ENCODE peak calls at places on chromosomes 3 and 15, in seven cellular contexts. Y is cerebellar cortex, C is AG09319, Z is adrenal gland, O is T-helper 17 cell, A is NCI-H1105 treated with DMSO at 0.1 percent for 48 hours, T is HTR-8/SVneo. D is an unnamed sample.

GRCh38 chr3:81022339-81022738 is 739.1 kb downstream of the GBE1 start:
- DNase-seq in T (no peak), O (no peak), Y (no peak), A (no peak), C (no peak), Z (no peak), D (no peak)

GRCh38 chr3:12138044-12138443 is 20.7 kb downstream of the TIMP4 start:
- DNase-seq in O (no peak), A (no peak), C (no peak), Z (no peak), T (peak; percentile 14), Y (peak; percentile 52), D (peak; percentile 57)

GRCh38 chr15:57589276-57590073 is 2.2 kb upstream of the MYZAP start:
- DNase-seq in C (no peak), Z (no peak), O (no peak), Y (peak; percentile 59), T (no peak), A (no peak), D (no peak)

GRCh38 chr3:71251156-71251775 is 332.3 kb downstream of the FOXP1 start:
- DNase-seq in C (no peak), Y (no peak), O (no peak), T (peak; percentile 53), Z (no peak), A (no peak), D (no peak)

GRCh38 chr3:42166214-42166613 is 75.1 kb downstream of the TRAK1 start:
- DNase-seq in A (no peak), O (no peak), Y (no peak), T (no peak), C (no peak), Z (no peak), D (no peak)

GRCh38 chr15:36914962-36915808 is 185.2 kb downstream of the MEIS2 start:
- DNase-seq in Y (no peak), Z (no peak), O (no peak), T (no peak), C (peak; percentile 12), A (no peak), D (no peak)

GRCh38 chr3:144242797-144243196 is 271.2 kb downstream of the DIPK2A start:
- DNase-seq in O (no peak), Y (no peak), C (no peak), T (no peak), A (no peak), Z (no peak), D (no peak)

GRCh38 chr3:171836836-171837235 is 6.3 kb upstream of the TMEM212 start:
- DNase-seq in O (no peak), C (no peak), A (no peak), Z (no peak), T (no peak), Y (no peak), D (no peak)

GRCh38 chr15:61099030-61099800 is 129.9 kb downstream of the RORA start:
- DNase-seq in C (no peak), O (no peak), Y (no peak), A (no peak), T (peak; percentile 32), Z (no peak), D (no peak)

GRCh38 chr3:66609660-66610547 is 109.1 kb upstream of the LRIG1 start:
- DNase-seq in T (peak; percentile 52), C (no peak), Z (no peak), Y (no peak), O (no peak), A (peak; percentile 88), D (peak; percentile 40)

GRCh38 chr3:128873623-128874022 is 5.8 kb upstream of the ACAD9 start:
- DNase-seq in T (no peak), C (no peak), Z (no peak), A (no peak), O (no peak), Y (no peak), D (no peak)

GRCh38 chr3:55282994-55283393 is 204.1 kb downstream of the WNT5A start:
- DNase-seq in O (no peak), C (no peak), T (no peak), A (no peak), Y (no peak), Z (no peak), D (no peak)

GRCh38 chr3:143286392-143287010 is 166.9 kb downstream of the CHST2 start:
- DNase-seq in C (no peak), A (no peak), O (no peak), Z (no peak), Y (no peak), T (no peak), D (no peak)

GRCh38 chr15:67685008-67685599 is 140.2 kb upstream of the SKOR1 start:
- DNase-seq in Z (no peak), C (no peak), Y (peak; percentile 49), T (no peak), O (no peak), A (peak; percentile 44), D (peak; percentile 52)

GRCh38 chr3:72306800-72307341 is 521.9 kb upstream of the PROK2 start:
- DNase-seq in C (peak; percentile 12), Y (no peak), T (no peak), O (no peak), A (peak; percentile 79), Z (no peak), D (no peak)

GRCh38 chr3:52231502-52232278 is 6.2 kb upstream of the TLR9 start:
- DNase-seq in A (peak; percentile 26), Z (peak; percentile 89), Y (no peak), O (peak; percentile 91), C (no peak), T (no peak), D (peak; percentile 57)

GRCh38 chr15:66565731-66566130 is at the start of gene LCTL:
- DNase-seq in Z (no peak), Y (no peak), A (no peak), O (no peak), C (no peak), T (peak; percentile 79), D (peak; percentile 14)

GRCh38 chr15:84981711-84982300 is at the start of gene PDE8A:
- DNase-seq in O (peak; percentile 57), A (no peak), C (no peak), Y (no peak), T (peak; percentile 14), Z (peak; percentile 40), D (peak; percentile 41)

GRCh38 chr15:38069506-38069905 is 135.1 kb downstream of the TMCO5A start:
- DNase-seq in T (peak; percentile 13), Y (no peak), Z (no peak), O (no peak), A (no peak), C (peak; percentile 66), D (peak; percentile 42)

GRCh38 chr3:195870937-195871336 is 37.4 kb downstream of the TNK2 start:
- DNase-seq in A (no peak), Y (no peak), C (no peak), Z (no peak), O (no peak), T (no peak), D (no peak)

GRCh38 chr15:64224508-64224907 is 61.7 kb upstream of the PPIB start:
- DNase-seq in Z (peak; percentile 35), Y (peak; percentile 30), T (no peak), A (peak; percentile 93), C (peak; percentile 34), O (no peak), D (no peak)

GRCh38 chr3:188061133-188061532 is 92.8 kb upstream of the LPP start:
- DNase-seq in Z (no peak), O (peak; percentile 16), Y (no peak), A (no peak), T (peak; percentile 63), C (no peak), D (peak; percentile 35)

GRCh38 chr15:92365079-92365478 is 28.6 kb upstream of the ST8SIA2 start:
- DNase-seq in A (no peak), Y (no peak), C (no peak), O (no peak), T (no peak), Z (no peak), D (no peak)

GRCh38 chr15:53445531-53445930 is 313.9 kb downstream of the WDR72 start:
- DNase-seq in A (no peak), T (no peak), Z (no peak), C (no peak), Y (no peak), O (no peak), D (no peak)

GRCh38 chr3:174681784-174682183 is 177.3 kb upstream of the NAALADL2 start:
- DNase-seq in Z (no peak), C (no peak), A (no peak), Y (no peak), T (no peak), O (no peak), D (no peak)

GRCh38 chr15:66580643-66581042 is 14.8 kb upstream of the LCTL start:
- DNase-seq in Z (no peak), A (no peak), Y (no peak), C (no peak), O (no peak), T (no peak), D (no peak)

GRCh38 chr15:101407439-101407838 is 82.1 kb downstream of the PCSK6 start:
- DNase-seq in C (no peak), A (no peak), Y (no peak), Z (no peak), O (no peak), T (no peak), D (no peak)

GRCh38 chr15:82646250-82647044 is 716 bp downstream of the CPEB1 start:
- DNase-seq in O (no peak), T (no peak), C (no peak), Y (no peak), Z (peak; percentile 50), A (peak; percentile 63), D (no peak)

GRCh38 chr3:29331035-29331434 is 50.2 kb downstream of the RBMS3 start:
- DNase-seq in C (no peak), Z (no peak), O (no peak), A (no peak), T (no peak), Y (no peak), D (no peak)

GRCh38 chr3:43723121-43723734 is 32.5 kb downstream of the ABHD5 start:
- DNase-seq in Z (no peak), T (no peak), O (no peak), C (no peak), Y (no peak), A (no peak), D (no peak)

D was measured in ACHN.